ENCODE peak calls at places on chromosomes 12 and 14, in five cellular contexts. One of them, this sample, is unnamed.

GRCh38 chr14:102375126-102375525 is 12.4 kb downstream of the TECPR2 start:
- DNase-seq in progenitor cell of endocrine pancreas: no peak
- DNase-seq in spleen: no peak
- DNase-seq in EH: no peak
- DNase-seq in CD4-positive, alpha-beta T cell: no peak
- DNase-seq in this sample: no peak

GRCh38 chr12:40152783-40153383 is 47.0 kb upstream of the SLC2A13 start:
- DNase-seq in spleen: peak; percentile 70
- DNase-seq in progenitor cell of endocrine pancreas: peak; percentile 14
- DNase-seq in EH: peak; percentile 38
- DNase-seq in CD4-positive, alpha-beta T cell: peak; percentile 19
- DNase-seq in this sample: no peak

GRCh38 chr14:71373773-71374172 is 466.5 kb downstream of the PCNX1 start:
- DNase-seq in progenitor cell of endocrine pancreas: no peak
- DNase-seq in spleen: no peak
- DNase-seq in EH: no peak
- DNase-seq in CD4-positive, alpha-beta T cell: no peak
- DNase-seq in this sample: no peak

GRCh38 chr14:96638041-96638855 is 136.1 kb downstream of the PAPOLA start:
- DNase-seq in CD4-positive, alpha-beta T cell: no peak
- DNase-seq in spleen: peak; percentile 48
- DNase-seq in EH: no peak
- DNase-seq in progenitor cell of endocrine pancreas: no peak
- DNase-seq in this sample: peak; percentile 50

GRCh38 chr12:70402597-70402996 is 36.5 kb downstream of the KCNMB4 start:
- DNase-seq in progenitor cell of endocrine pancreas: no peak
- DNase-seq in EH: peak; percentile 11
- DNase-seq in spleen: no peak
- DNase-seq in CD4-positive, alpha-beta T cell: no peak
- DNase-seq in this sample: no peak

GRCh38 chr14:68403191-68403781 is 389.6 kb downstream of the ZFP36L1 start:
- DNase-seq in CD4-positive, alpha-beta T cell: no peak
- DNase-seq in progenitor cell of endocrine pancreas: no peak
- DNase-seq in EH: peak; percentile 84
- DNase-seq in spleen: no peak
- DNase-seq in this sample: no peak

GRCh38 chr12:96810477-96810876 is 96.6 kb upstream of the NEDD1 start:
- DNase-seq in CD4-positive, alpha-beta T cell: no peak
- DNase-seq in spleen: no peak
- DNase-seq in EH: peak; percentile 27
- DNase-seq in progenitor cell of endocrine pancreas: no peak
- DNase-seq in this sample: no peak

GRCh38 chr14:96202441-96203094 is 2.1 kb upstream of the BDKRB2 start:
- DNase-seq in spleen: peak; percentile 31
- DNase-seq in EH: no peak
- DNase-seq in progenitor cell of endocrine pancreas: no peak
- DNase-seq in CD4-positive, alpha-beta T cell: no peak
- DNase-seq in this sample: no peak

GRCh38 chr12:64173456-64173855 is 48.6 kb downstream of the KICS2 start:
- DNase-seq in CD4-positive, alpha-beta T cell: no peak
- DNase-seq in progenitor cell of endocrine pancreas: no peak
- DNase-seq in EH: no peak
- DNase-seq in spleen: no peak
- DNase-seq in this sample: no peak

GRCh38 chr12:11885261-11886038 is 185.3 kb upstream of the BCL2L14 start:
- DNase-seq in CD4-positive, alpha-beta T cell: no peak
- DNase-seq in spleen: no peak
- DNase-seq in progenitor cell of endocrine pancreas: no peak
- DNase-seq in EH: peak; percentile 90
- DNase-seq in this sample: no peak

GRCh38 chr12:68240079-68240478 is 13.3 kb downstream of the IL22 start:
- DNase-seq in CD4-positive, alpha-beta T cell: no peak
- DNase-seq in progenitor cell of endocrine pancreas: no peak
- DNase-seq in spleen: no peak
- DNase-seq in EH: peak; percentile 96
- DNase-seq in this sample: no peak

GRCh38 chr12:68483592-68484373 is 126.9 kb upstream of the RAP1B start:
- DNase-seq in spleen: no peak
- DNase-seq in progenitor cell of endocrine pancreas: no peak
- DNase-seq in CD4-positive, alpha-beta T cell: no peak
- DNase-seq in EH: peak; percentile 58
- DNase-seq in this sample: no peak

GRCh38 chr12:43540474-43540873 is 11.5 kb downstream of the ADAMTS20 start:
- DNase-seq in CD4-positive, alpha-beta T cell: no peak
- DNase-seq in EH: peak; percentile 1
- DNase-seq in progenitor cell of endocrine pancreas: no peak
- DNase-seq in spleen: no peak
- DNase-seq in this sample: no peak

GRCh38 chr12:119775246-119775895 is 101.7 kb downstream of the CIT start:
- DNase-seq in spleen: no peak
- DNase-seq in EH: no peak
- DNase-seq in progenitor cell of endocrine pancreas: no peak
- DNase-seq in CD4-positive, alpha-beta T cell: no peak
- DNase-seq in this sample: no peak

GRCh38 chr12:47935196-47935595 is 28.2 kb upstream of the TMEM106C start:
- DNase-seq in CD4-positive, alpha-beta T cell: no peak
- DNase-seq in EH: peak; percentile 90
- DNase-seq in spleen: no peak
- DNase-seq in progenitor cell of endocrine pancreas: no peak
- DNase-seq in this sample: no peak

GRCh38 chr12:49637401-49637800 is 14.0 kb downstream of the PRPF40B start:
- DNase-seq in EH: no peak
- DNase-seq in spleen: no peak
- DNase-seq in progenitor cell of endocrine pancreas: no peak
- DNase-seq in CD4-positive, alpha-beta T cell: no peak
- DNase-seq in this sample: no peak

GRCh38 chr12:20523658-20524057 is 155.3 kb downstream of the PDE3A start:
- DNase-seq in EH: peak; percentile 58
- DNase-seq in spleen: no peak
- DNase-seq in progenitor cell of endocrine pancreas: no peak
- DNase-seq in CD4-positive, alpha-beta T cell: no peak
- DNase-seq in this sample: no peak

GRCh38 chr12:114319422-114319821 is 86.5 kb downstream of the TBX5 start:
- DNase-seq in progenitor cell of endocrine pancreas: no peak
- DNase-seq in EH: peak; percentile 74
- DNase-seq in CD4-positive, alpha-beta T cell: no peak
- DNase-seq in spleen: no peak
- DNase-seq in this sample: no peak

GRCh38 chr14:105307052-105307727 is 6.4 kb upstream of the BRF1 start:
- DNase-seq in spleen: no peak
- DNase-seq in progenitor cell of endocrine pancreas: no peak
- DNase-seq in EH: no peak
- DNase-seq in CD4-positive, alpha-beta T cell: no peak
- DNase-seq in this sample: no peak

GRCh38 chr12:55816876-55817351 is 610 bp downstream of the SARNP start:
- DNase-seq in EH: peak; percentile 47
- DNase-seq in progenitor cell of endocrine pancreas: no peak
- DNase-seq in spleen: no peak
- DNase-seq in CD4-positive, alpha-beta T cell: no peak
- DNase-seq in this sample: no peak

GRCh38 chr12:118680361-118680963 is 300.9 kb upstream of the SRRM4 start:
- DNase-seq in progenitor cell of endocrine pancreas: no peak
- DNase-seq in EH: no peak
- DNase-seq in CD4-positive, alpha-beta T cell: no peak
- DNase-seq in spleen: no peak
- DNase-seq in this sample: no peak

GRCh38 chr14:79201545-79202247 is 1009.6 kb downstream of the DIO2 start:
- DNase-seq in spleen: no peak
- DNase-seq in CD4-positive, alpha-beta T cell: no peak
- DNase-seq in progenitor cell of endocrine pancreas: no peak
- DNase-seq in EH: peak; percentile 3
- DNase-seq in this sample: no peak

GRCh38 chr14:68677901-68678300 is 115.0 kb downstream of the ZFP36L1 start:
- DNase-seq in EH: no peak
- DNase-seq in progenitor cell of endocrine pancreas: no peak
- DNase-seq in CD4-positive, alpha-beta T cell: no peak
- DNase-seq in spleen: no peak
- DNase-seq in this sample: no peak

GRCh38 chr14:94541234-94541975 is 19.8 kb upstream of the SERPINA4 start:
- DNase-seq in EH: no peak
- DNase-seq in progenitor cell of endocrine pancreas: no peak
- DNase-seq in CD4-positive, alpha-beta T cell: no peak
- DNase-seq in spleen: no peak
- DNase-seq in this sample: no peak

GRCh38 chr12:47218191-47218654 is 138.5 kb upstream of the AMIGO2 start:
- DNase-seq in spleen: no peak
- DNase-seq in progenitor cell of endocrine pancreas: no peak
- DNase-seq in EH: no peak
- DNase-seq in CD4-positive, alpha-beta T cell: peak; percentile 25
- DNase-seq in this sample: no peak

GRCh38 chr12:2958432-2959193 is 584 bp upstream of the TEAD4 start:
- DNase-seq in CD4-positive, alpha-beta T cell: no peak
- DNase-seq in spleen: peak; percentile 80
- DNase-seq in progenitor cell of endocrine pancreas: no peak
- DNase-seq in EH: peak; percentile 90
- DNase-seq in this sample: no peak

GRCh38 chr12:38156497-38157245 is 159.9 kb upstream of the ALG10B start:
- DNase-seq in spleen: peak; percentile 66
- DNase-seq in progenitor cell of endocrine pancreas: no peak
- DNase-seq in EH: no peak
- DNase-seq in CD4-positive, alpha-beta T cell: no peak
- DNase-seq in this sample: no peak

GRCh38 chr12:130456375-130457199 is 118.9 kb downstream of the PIWIL1 start:
- DNase-seq in progenitor cell of endocrine pancreas: no peak
- DNase-seq in CD4-positive, alpha-beta T cell: no peak
- DNase-seq in spleen: no peak
- DNase-seq in EH: no peak
- DNase-seq in this sample: no peak

GRCh38 chr14:54381821-54382220 is 15.0 kb upstream of the CDKN3 start:
- DNase-seq in CD4-positive, alpha-beta T cell: no peak
- DNase-seq in spleen: no peak
- DNase-seq in EH: no peak
- DNase-seq in progenitor cell of endocrine pancreas: no peak
- DNase-seq in this sample: no peak

GRCh38 chr14:34971381-34971780 is 11.4 kb upstream of the SRP54 start:
- DNase-seq in spleen: no peak
- DNase-seq in CD4-positive, alpha-beta T cell: no peak
- DNase-seq in progenitor cell of endocrine pancreas: no peak
- DNase-seq in EH: peak; percentile 73
- DNase-seq in this sample: no peak

GRCh38 chr14:21476526-21476924 is 234 bp downstream of the RAB2B start:
- DNase-seq in EH: no peak
- DNase-seq in progenitor cell of endocrine pancreas: peak; percentile 78
- DNase-seq in CD4-positive, alpha-beta T cell: peak; percentile 74
- DNase-seq in spleen: peak; percentile 95
- DNase-seq in this sample: peak; percentile 79

GRCh38 chr12:124461851-124462623 is 105.4 kb downstream of the NCOR2 start:
- DNase-seq in progenitor cell of endocrine pancreas: no peak
- DNase-seq in spleen: peak; percentile 74
- DNase-seq in EH: no peak
- DNase-seq in CD4-positive, alpha-beta T cell: no peak
- DNase-seq in this sample: no peak

GRCh38 chr12:62603061-62603810 is 136.6 kb downstream of the MON2 start:
- DNase-seq in CD4-positive, alpha-beta T cell: peak; percentile 76
- DNase-seq in progenitor cell of endocrine pancreas: peak; percentile 73
- DNase-seq in spleen: peak; percentile 97
- DNase-seq in EH: peak; percentile 92
- DNase-seq in this sample: peak; percentile 91

GRCh38 chr14:60734465-60735242 is at the start of gene MNAT1:
- DNase-seq in CD4-positive, alpha-beta T cell: peak; percentile 59
- DNase-seq in spleen: peak; percentile 92
- DNase-seq in progenitor cell of endocrine pancreas: peak; percentile 57
- DNase-seq in EH: peak; percentile 79
- DNase-seq in this sample: peak; percentile 84

GRCh38 chr12:62866451-62867082 is 68.4 kb downstream of the PPM1H start:
- DNase-seq in progenitor cell of endocrine pancreas: no peak
- DNase-seq in CD4-positive, alpha-beta T cell: no peak
- DNase-seq in spleen: no peak
- DNase-seq in EH: peak; percentile 90
- DNase-seq in this sample: no peak

This sample was measured in type B pancreatic cell.